ENCODE peak calls at places on chromosomes 7 and 10, in four cellular contexts. G is stimulated activated CD8-positive, alpha-beta memory T cell treated with anti-CD3 and anti-CD28 coated beads, Interleukin-7, amount 100 ng/mL, for 1 hour; T is RWPE1; U is NCI-H748 treated with DMSO at 0.1 percent for 48 hours. R is an unnamed sample.

GRCh38 chr10:124734311-124735166 is 9.6 kb downstream of the FAM53B start:
- DNase-seq in G (no peak), T (no peak), U (no peak), R (no peak)

GRCh38 chr7:51079494-51079893 is 237.1 kb downstream of the COBL start:
- DNase-seq in G (no peak), T (peak), U (no peak), R (no peak)

GRCh38 chr10:10780746-10781145 is 236.9 kb upstream of the CELF2 start:
- DNase-seq in G (no peak), T (no peak), U (no peak), R (no peak)

GRCh38 chr10:102919992-102920736 is 2.1 kb downstream of the CNNM2 start:
- DNase-seq in G (no peak), T (no peak), U (no peak), R (no peak)

GRCh38 chr10:101444499-101444898 is 90.5 kb downstream of the BTRC start:
- DNase-seq in G (no peak), T (no peak), U (no peak), R (peak)

GRCh38 chr7:3987426-3987927 is 686.4 kb downstream of the SDK1 start:
- DNase-seq in G (no peak), T (no peak), U (no peak), R (no peak)

GRCh38 chr10:75398630-75399460 is 2.7 kb downstream of the ZNF503 start:
- DNase-seq in G (no peak), T (no peak), U (no peak), R (no peak)

GRCh38 chr10:131621784-131622624 is 278.8 kb upstream of the PPP2R2D start:
- DNase-seq in G (no peak), T (peak), U (no peak), R (no peak)

GRCh38 chr10:83983578-83984255 is 155.6 kb upstream of the GHITM start:
- DNase-seq in G (no peak), T (peak), U (peak), R (peak)

GRCh38 chr10:86401588-86402282 is 35.1 kb upstream of the GRID1 start:
- DNase-seq in G (no peak), T (no peak), U (no peak), R (peak)

GRCh38 chr10:21807162-21807561 is 196.4 kb downstream of the DNAJC1 start:
- DNase-seq in G (no peak), T (no peak), U (no peak), R (no peak)

GRCh38 chr7:18902892-18903291 is 214.5 kb downstream of the TWIST1 start:
- DNase-seq in G (no peak), T (peak), U (no peak), R (no peak)

GRCh38 chr7:23100697-23101096 is 4.9 kb upstream of the KLHL7 start:
- DNase-seq in G (no peak), T (no peak), U (no peak), R (no peak)

GRCh38 chr7:100091411-100092181 is 2.8 kb downstream of the COPS6 start:
- DNase-seq in G (no peak), T (no peak), U (no peak), R (peak)

R was measured in NCI-H1417.